ENCODE peak calls at places on chromosomes 13 and 19, in four cellular contexts. Q, B, F and P are unnamed samples.

GRCh38 chr19:54458648-54459281 is 4.8 kb downstream of the LENG9 start:
- DNase-seq in Q (no peak), B (no peak), F (peak; percentile 9), P (no peak)

GRCh38 chr13:30409911-30410704 is 12.2 kb upstream of the UBE2L5 start:
- DNase-seq in Q (peak; percentile 85), B (no peak), F (peak; percentile 41), P (peak; percentile 80)

GRCh38 chr19:17867087-17867486 is 4.7 kb upstream of the SLC5A5 start:
- DNase-seq in Q (no peak), B (no peak), F (no peak), P (no peak)

GRCh38 chr19:3392480-3392879 is 26.1 kb downstream of the NFIC start:
- DNase-seq in Q (no peak), B (no peak), F (no peak), P (no peak)

GRCh38 chr13:28753208-28753892 is 34.6 kb upstream of the SLC46A3 start:
- DNase-seq in Q (peak; percentile 91), B (peak; percentile 81), F (peak; percentile 79), P (peak; percentile 83)

GRCh38 chr13:54185785-54186184 is 1157.2 kb downstream of the OLFM4 start:
- DNase-seq in Q (no peak), B (no peak), F (peak; percentile 11), P (no peak)

GRCh38 chr19:28602675-28603298 is 610.2 kb downstream of the UQCRFS1 start:
- DNase-seq in Q (no peak), B (no peak), F (no peak), P (no peak)

GRCh38 chr19:50626011-50626410 is 13.7 kb downstream of the SYT3 start:
- DNase-seq in Q (no peak), B (no peak), F (no peak), P (no peak)

GRCh38 chr13:39148513-39148961 is 110.3 kb downstream of the NHLRC3 start:
- DNase-seq in Q (peak; percentile 0), B (no peak), F (peak; percentile 32), P (peak; percentile 90)

GRCh38 chr19:39078436-39079200 is 5.5 kb upstream of the ACP7 start:
- DNase-seq in Q (peak; percentile 94), B (peak; percentile 75), F (no peak), P (peak; percentile 99)

GRCh38 chr19:4069331-4069959 is 2.7 kb upstream of the ZBTB7A start:
- DNase-seq in Q (no peak), B (no peak), F (no peak), P (no peak)

GRCh38 chr13:64423467-64423866 is 2806.7 kb downstream of the PCDH9 start:
- DNase-seq in Q (no peak), B (no peak), F (no peak), P (no peak)

GRCh38 chr13:24185591-24186232 is 25.2 kb downstream of the SPATA13 start:
- DNase-seq in Q (no peak), B (no peak), F (no peak), P (peak; percentile 56)
- TF ChIP-seq CTCF in Q (no peak), B (no peak), F (no peak), P (no peak)

DNA sequence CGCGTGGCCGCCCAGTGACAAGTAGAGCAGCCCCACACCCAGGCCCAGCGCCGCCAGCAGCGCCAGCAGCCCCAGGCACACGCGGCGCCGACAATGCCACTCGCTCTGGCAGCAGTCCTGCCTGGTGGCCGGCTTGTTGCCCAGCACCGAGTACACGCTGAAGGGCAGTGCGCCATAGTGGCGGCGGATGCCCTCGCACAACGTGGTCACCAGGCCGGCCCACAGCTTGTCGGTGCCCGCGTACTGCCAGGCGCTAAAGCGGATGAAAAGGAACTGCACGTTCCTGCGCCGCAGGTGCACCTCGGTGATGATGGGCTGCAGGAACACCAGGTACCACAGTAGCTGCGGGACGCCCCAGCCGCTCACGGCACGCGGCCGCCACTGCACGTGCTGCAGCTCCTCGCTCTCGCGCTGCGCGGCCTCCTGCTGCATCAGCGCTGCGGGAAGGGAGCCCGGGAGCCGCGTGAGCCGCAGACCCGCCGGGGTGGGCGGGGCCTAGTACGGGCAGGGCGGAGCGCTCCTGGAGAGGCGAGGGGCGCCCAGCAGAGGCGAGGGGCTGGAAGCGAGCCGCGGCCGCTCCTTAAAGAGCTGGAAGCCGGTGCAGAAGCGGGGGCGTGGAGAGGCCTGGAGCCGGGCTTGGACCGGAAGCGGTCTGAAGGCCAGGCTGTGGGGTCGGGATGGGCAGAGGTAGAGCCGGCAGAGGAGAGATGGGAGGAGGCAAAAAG is 7.3 kb downstream of the NKPD1 start:
- DNase-seq in Q (no peak), B (peak; percentile 34), F (peak; percentile 84), P (peak; percentile 29)
- H3K27ac ChIP-seq in Q (no peak overlapping the region), B (no peak overlapping the region), F (no peak overlapping the region), P (no peak overlapping the region)

GRCh38 chr19:12610540-12611360 is at the start of the genes ZNF490 and ZNF791:
- DNase-seq in Q (peak; percentile 99), B (peak; percentile 97), F (peak; percentile 99), P (peak; percentile 93)
- TF ChIP-seq CTCF in Q (peak; percentile 34), B (peak; percentile 22), F (peak; percentile 33), P (no peak)

GRCh38 chr19:41296323-41296935 is 13.5 kb upstream of the CCDC97 start:
- DNase-seq in Q (no peak), B (no peak), F (no peak), P (no peak)

GRCh38 chr19:41298327-41298964 is 11.5 kb upstream of the CCDC97 start:
- DNase-seq in Q (peak; percentile 91), B (peak; percentile 59), F (peak; percentile 76), P (peak; percentile 71)

GRCh38 chr19:41299046-41299754 is 10.8 kb upstream of the CCDC97 start:
- DNase-seq in Q (no peak), B (no peak), F (no peak), P (no peak)

GRCh38 chr19:41299755-41300089 is 10.2 kb upstream of the CCDC97 start:
- DNase-seq in Q (peak; percentile 78), B (peak; percentile 29), F (peak; percentile 64), P (peak; percentile 42)

GRCh38 chr19:41297628-41298326 is 12.2 kb upstream of the CCDC97 start:
- DNase-seq in Q (no peak), B (no peak), F (no peak), P (no peak)
- H3K27ac ChIP-seq in Q (peak overlapping the region; percentile 83), B (peak overlapping the region; percentile 45), F (peak overlapping the region; percentile 86), P (peak overlapping the region; percentile 94)

GRCh38 chr19:10230904-10231623 is at the start of gene S1PR2:
- DNase-seq in Q (peak; percentile 48), B (peak; percentile 31), F (peak; percentile 94), P (no peak)

GRCh38 chr19:10228393-10228792 is 2.7 kb downstream of the S1PR2 start:
- DNase-seq in Q (no peak), B (no peak), F (no peak), P (no peak)

GRCh38 chr19:10228925-10229324 is 2.2 kb downstream of the S1PR2 start:
- DNase-seq in Q (peak; percentile 35), B (peak; percentile 18), F (peak; percentile 48), P (no peak)

GRCh38 chr19:10231624-10232228 is 595 bp upstream of the S1PR2 start:
- DNase-seq in Q (no peak), B (no peak), F (no peak), P (no peak)

DNA sequence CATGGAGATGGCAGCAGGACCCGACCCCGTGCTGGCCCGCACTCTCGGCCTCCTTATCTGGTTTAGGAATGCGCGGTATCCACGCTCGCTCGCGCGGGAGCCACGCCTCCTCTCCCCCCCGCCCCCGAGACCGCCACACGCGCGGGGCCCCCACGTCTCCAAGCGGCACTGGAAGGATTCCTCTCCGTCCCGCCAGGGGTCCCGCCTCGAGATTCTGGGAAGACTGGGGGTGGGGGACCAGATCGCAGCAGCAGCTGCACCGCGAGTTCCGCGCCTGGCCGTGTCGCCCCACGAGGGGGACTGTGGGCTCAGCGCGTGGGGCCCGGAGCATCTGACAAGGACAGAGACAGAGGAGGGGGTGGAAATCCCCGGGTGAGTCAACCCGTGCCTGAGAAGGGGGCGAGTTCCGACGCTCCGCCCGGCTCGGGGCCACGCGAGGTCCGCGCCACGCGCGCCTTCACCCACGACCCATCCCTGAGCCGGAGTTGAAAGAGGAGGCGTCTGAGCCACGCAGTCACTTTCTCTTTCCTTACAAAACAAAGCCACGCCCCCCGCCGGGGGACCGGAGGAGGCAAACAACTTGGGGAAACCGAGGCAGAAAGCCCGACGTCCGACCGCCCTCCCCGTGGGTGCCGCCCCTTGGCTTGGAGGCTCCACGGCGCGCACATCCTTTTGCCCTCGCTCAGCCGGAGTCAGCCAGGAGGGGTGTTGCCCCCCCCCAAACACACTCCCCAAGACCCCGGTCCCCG is 802 bp downstream of the S1PR2 start:
- DNase-seq in Q (no peak), B (no peak), F (peak; percentile 67), P (no peak)
- TF ChIP-seq CTCF in Q (peak; percentile 21), B (peak; percentile 1), F (no peak), P (no peak)

GRCh38 chr13:98094678-98095266 is 48.1 kb upstream of the FARP1 start:
- DNase-seq in Q (no peak), B (no peak), F (no peak), P (no peak)

GRCh38 chr13:98098511-98098910 is 44.4 kb upstream of the FARP1 start:
- DNase-seq in Q (no peak), B (no peak), F (no peak), P (peak; percentile 55)

GRCh38 chr13:98099627-98100026 is 43.3 kb upstream of the FARP1 start:
- DNase-seq in Q (no peak), B (no peak), F (no peak), P (no peak)

GRCh38 chr13:98092888-98093287 is 50.0 kb upstream of the FARP1 start:
- DNase-seq in Q (no peak), B (no peak), F (no peak), P (no peak)

GRCh38 chr13:98097749-98098148 is 45.1 kb upstream of the FARP1 start:
- DNase-seq in Q (no peak), B (no peak), F (no peak), P (no peak)
- H3K27ac ChIP-seq in Q (no peak overlapping the region), B (no peak overlapping the region), F (no peak overlapping the region), P (no peak overlapping the region)

GRCh38 chr19:2110822-2111221 is 14.1 kb downstream of the IZUMO4 start:
- DNase-seq in Q (no peak), B (no peak), F (no peak), P (no peak)
- TF ChIP-seq CTCF in Q (peak; percentile 41), B (no peak), F (no peak), P (no peak)

DNA sequence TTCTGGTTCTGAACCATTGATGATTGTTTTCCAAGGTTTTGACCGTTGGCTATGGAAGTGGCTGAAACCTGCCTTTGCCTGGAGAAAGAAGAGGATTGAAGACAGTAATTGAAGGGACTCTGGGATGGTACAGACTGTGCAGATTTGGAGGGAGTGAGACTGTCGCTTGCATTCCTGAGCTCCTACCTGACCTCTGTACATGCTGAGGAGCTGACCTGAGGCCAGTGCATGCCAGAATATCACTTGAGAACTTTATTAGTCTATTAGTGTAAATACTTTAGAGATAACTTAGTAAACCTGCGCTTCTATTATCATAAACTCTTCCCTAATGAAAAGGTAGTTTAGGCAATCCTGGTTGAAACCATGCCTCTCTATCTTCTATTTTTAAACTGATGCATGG is 276.3 kb downstream of the IRS2 start:
- DNase-seq in Q (no peak), B (no peak), F (no peak), P (no peak)
- H3K27ac ChIP-seq in Q (no peak overlapping the region), B (no peak overlapping the region), F (peak overlapping the region; percentile 82), P (no peak overlapping the region)

GRCh38 chr19:49368711-49369358 is 5.2 kb downstream of the DKKL1 start:
- DNase-seq in Q (no peak), B (no peak), F (no peak), P (no peak)
- TF ChIP-seq CTCF in Q (no peak), B (no peak), F (no peak), P (no peak)